ENCODE peak calls at places on chromosomes 12 and 14, in four cellular contexts. V, H, D and W are unnamed samples.

GRCh38 chr12:98354520-98354919 is 160.9 kb upstream of the TMPO start:
- DNase-seq in V (no peak), H (no peak), D (no peak), W (no peak)

GRCh38 chr12:59936546-59936945 is 340.7 kb downstream of the SLC16A7 start:
- DNase-seq in V (no peak), H (no peak), D (no peak), W (no peak)

GRCh38 chr12:104094284-104094683 is 30.0 kb downstream of the HCFC2 start:
- DNase-seq in V (no peak), H (no peak), D (no peak), W (no peak)

GRCh38 chr14:85466678-85467077 is 63.3 kb upstream of the FLRT2 start:
- DNase-seq in V (no peak), H (no peak), D (no peak), W (no peak)

GRCh38 chr12:53051058-53051880 is 1.4 kb downstream of the TNS2 start:
- DNase-seq in V (no peak), H (peak), D (peak), W (no peak)

GRCh38 chr12:65232490-65233077 is 45.9 kb upstream of the MSRB3 start:
- DNase-seq in V (no peak), H (no peak), D (peak), W (no peak)

GRCh38 chr12:52805000-52805399 is 8.9 kb downstream of the KRT4 start:
- DNase-seq in V (no peak), H (no peak), D (no peak), W (no peak)

GRCh38 chr12:131473721-131474709 is 236.9 kb upstream of the SFSWAP start:
- DNase-seq in V (peak), H (no peak), D (no peak), W (no peak)

GRCh38 chr14:67269338-67270060 is 28.3 kb downstream of the PALS1 start:
- DNase-seq in V (no peak), H (no peak), D (no peak), W (no peak)

GRCh38 chr14:99819514-99819913 is 26.3 kb downstream of the EML1 start:
- DNase-seq in V (no peak), H (no peak), D (no peak), W (no peak)

GRCh38 chr12:56978397-56979138 is 21.2 kb upstream of the RDH16 start:
- DNase-seq in V (no peak), H (no peak), D (no peak), W (no peak)

GRCh38 chr12:117872521-117873169 is 96.1 kb downstream of the KSR2 start:
- DNase-seq in V (no peak), H (no peak), D (no peak), W (no peak)

GRCh38 chr14:68692916-68693771 is 99.7 kb downstream of the ZFP36L1 start:
- DNase-seq in V (no peak), H (no peak), D (no peak), W (no peak)